ENCODE peak calls at places on chromosomes 7 and 10, in ten cellular contexts. P is CD8-positive, alpha-beta memory T cell; T is aorta; E is left lung; H is CD8-positive, alpha-beta T cell; W is stomach; L is heart left ventricle; U is NT2/D1; M is heart right ventricle; S is PC-3. A is an unnamed sample.

GRCh38 chr10:64011871-64012714 is 490.9 kb downstream of the REEP3 start:
- DNase-seq in P (no peak), T (no peak), E (no peak), H (no peak), W (no peak), L (no peak), U (no peak), M (no peak), S (no peak), A (peak; percentile 24)

GRCh38 chr7:122397381-122397780 is 92.8 kb upstream of the FEZF1 start:
- DNase-seq in P (no peak), T (no peak), E (no peak), H (no peak), W (no peak), L (no peak), U (no peak), M (no peak), S (no peak), A (no peak)

GRCh38 chr10:30591249-30591670 is 38.3 kb downstream of the LYZL2 start:
- DNase-seq in P (peak; percentile 47), T (no peak), E (no peak), H (no peak), W (no peak), L (no peak), U (peak; percentile 20), M (peak; percentile 19), S (peak; percentile 61), A (peak; percentile 73)

GRCh38 chr10:8071006-8071405 is 16.5 kb downstream of the GATA3 start:
- DNase-seq in P (no peak), T (no peak), E (no peak), H (no peak), W (no peak), L (no peak), U (no peak), M (no peak), S (no peak), A (no peak)

GRCh38 chr10:97765201-97765600 is 6.6 kb downstream of the SFRP5 start:
- DNase-seq in P (no peak), T (no peak), E (no peak), H (no peak), W (no peak), L (no peak), U (no peak), M (no peak), S (no peak), A (no peak)

GRCh38 chr7:30920584-30921539 is 9.2 kb downstream of the AQP1 start:
- DNase-seq in P (no peak), T (peak; percentile 84), E (peak; percentile 69), H (no peak), W (no peak), L (peak; percentile 83), U (no peak), M (peak; percentile 80), S (peak; percentile 47), A (no peak)

GRCh38 chr7:66267249-66267648 is 62.1 kb downstream of the TPST1 start:
- DNase-seq in P (no peak), T (no peak), E (no peak), H (no peak), W (no peak), L (no peak), U (no peak), M (peak; percentile 16), S (no peak), A (no peak)

GRCh38 chr7:4205828-4206227 is 476.3 kb upstream of the FOXK1 start:
- DNase-seq in P (no peak), T (peak; percentile 36), E (no peak), H (no peak), W (no peak), L (no peak), U (no peak), M (no peak), S (no peak), A (no peak)

GRCh38 chr10:59181668-59182067 is 5.2 kb downstream of the PHYHIPL start:
- DNase-seq in P (no peak), T (no peak), E (no peak), H (no peak), W (no peak), L (no peak), U (peak; percentile 23), M (peak; percentile 22), S (peak; percentile 80), A (peak; percentile 78)

GRCh38 chr7:23530901-23531793 is 634 bp downstream of the TRA2A start:
- DNase-seq in P (peak; percentile 56), T (peak; percentile 65), E (peak; percentile 70), H (peak; percentile 49), W (peak; percentile 48), L (peak; percentile 59), U (peak; percentile 38), M (peak; percentile 53), S (peak; percentile 40), A (peak; percentile 76)

GRCh38 chr7:19119901-19120486 is 2.6 kb upstream of the TWIST1 start:
- DNase-seq in P (no peak), T (no peak), E (no peak), H (no peak), W (no peak), L (no peak), U (no peak), M (no peak), S (no peak), A (peak; percentile 55)

GRCh38 chr7:148982596-148983219 is 45.6 kb downstream of the PDIA4 start:
- DNase-seq in P (no peak), T (no peak), E (no peak), H (no peak), W (no peak), L (no peak), U (no peak), M (no peak), S (peak; percentile 18), A (peak; percentile 72)

GRCh38 chr7:145293793-145294153 is 457.9 kb upstream of the TPK1 start:
- DNase-seq in P (no peak), T (no peak), E (no peak), H (no peak), W (no peak), L (no peak), U (no peak), M (no peak), S (no peak), A (no peak)

GRCh38 chr7:44309271-44310091 is 15.9 kb downstream of the CAMK2B start:
- DNase-seq in P (no peak), T (peak; percentile 80), E (peak; percentile 52), H (no peak), W (peak; percentile 67), L (peak; percentile 84), U (peak; percentile 50), M (no peak), S (peak; percentile 11), A (peak; percentile 84)

GRCh38 chr7:47466832-47467231 is 115.1 kb downstream of the TNS3 start:
- DNase-seq in P (no peak), T (no peak), E (no peak), H (no peak), W (no peak), L (no peak), U (no peak), M (no peak), S (no peak), A (no peak)

DNA sequence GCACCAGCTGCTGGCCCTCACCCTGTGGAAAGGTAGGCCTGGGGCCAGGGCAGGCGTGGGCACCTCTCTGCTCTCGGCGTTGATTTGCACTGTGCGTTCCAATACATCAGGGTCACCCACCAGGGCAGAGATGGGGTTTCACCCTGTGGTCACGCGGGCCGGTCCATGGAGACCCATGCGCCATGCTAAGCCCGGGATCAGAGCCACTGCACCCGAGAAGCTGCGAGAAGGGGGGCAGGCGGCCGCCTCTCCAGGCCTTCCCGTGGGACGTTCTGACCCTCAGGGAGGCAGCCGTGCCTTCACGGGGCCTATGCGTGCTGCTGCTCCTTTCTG is 11.1 kb downstream of the GET4 start:
- DNase-seq in P (no peak), T (peak; percentile 45), E (no peak), H (no peak), W (no peak), L (peak; percentile 21), U (no peak), M (no peak), S (no peak), A (no peak)
- H3K36me3 ChIP-seq in P (peaks cover 38% of the 10 kb centered on the region), T (peaks cover 2% of the 10 kb centered on the region), E (peaks cover 64% of the 10 kb centered on the region), H (peaks cover 42% of the 10 kb centered on the region), W (peaks cover 61% of the 10 kb centered on the region), L (peaks cover 55% of the 10 kb centered on the region), U (peaks cover 88% of the 10 kb centered on the region), M (peaks cover 58% of the 10 kb centered on the region), S (peaks cover 8% of the 10 kb centered on the region), A (peaks cover 6% of the 10 kb centered on the region)

GRCh38 chr7:1154172-1154739 is 5.7 kb downstream of the ZFAND2A start:
- DNase-seq in P (no peak), T (peak; percentile 24), E (no peak), H (no peak), W (no peak), L (no peak), U (no peak), M (no peak), S (no peak), A (no peak)
- H3K36me3 ChIP-seq in P (peaks cover 36% of the 10 kb centered on the region), T (peaks cover 9% of the 10 kb centered on the region), E (peaks cover 85% of the 10 kb centered on the region), H (peaks cover 34% of the 10 kb centered on the region), W (peaks cover 86% of the 10 kb centered on the region), L (peaks cover 84% of the 10 kb centered on the region), U (peaks cover 86% of the 10 kb centered on the region), M (peaks cover 87% of the 10 kb centered on the region), S (peaks cover 35% of the 10 kb centered on the region), A (no peaks in the 10 kb centered on the region)

GRCh38 chr10:102460836-102461186 is 9.5 kb upstream of the C10orf95 start:
- DNase-seq in P (no peak), T (no peak), E (no peak), H (no peak), W (no peak), L (no peak), U (no peak), M (no peak), S (no peak), A (no peak)

GRCh38 chr10:102461187-102462054 is 10.1 kb upstream of the C10orf95 start:
- DNase-seq in P (peak; percentile 89), T (peak; percentile 94), E (peak; percentile 94), H (peak; percentile 93), W (peak; percentile 98), L (peak; percentile 95), U (peak; percentile 86), M (peak; percentile 90), S (peak; percentile 92), A (peak; percentile 98)

GRCh38 chr10:102462512-102463054 is 11.2 kb upstream of the C10orf95 start:
- DNase-seq in P (no peak), T (no peak), E (no peak), H (no peak), W (no peak), L (no peak), U (no peak), M (no peak), S (no peak), A (no peak)

GRCh38 chr10:102465466-102465865 is 14.1 kb upstream of the C10orf95 start:
- DNase-seq in P (no peak), T (no peak), E (no peak), H (no peak), W (no peak), L (no peak), U (no peak), M (no peak), S (no peak), A (no peak)

GRCh38 chr10:102463983-102464382 is 12.6 kb upstream of the C10orf95 start:
- DNase-seq in P (no peak), T (no peak), E (no peak), H (no peak), W (no peak), L (no peak), U (no peak), M (no peak), S (no peak), A (no peak)
- H3K36me3 ChIP-seq in P (no peaks in the 10 kb centered on the region), T (no peaks in the 10 kb centered on the region), E (peaks cover 4% of the 10 kb centered on the region), H (no peaks in the 10 kb centered on the region), W (no peaks in the 10 kb centered on the region), L (no peaks in the 10 kb centered on the region), U (no peaks in the 10 kb centered on the region), M (no peaks in the 10 kb centered on the region), S (no peaks in the 10 kb centered on the region), A (no peaks in the 10 kb centered on the region)

GRCh38 chr10:73094249-73094850 is 2.3 kb downstream of the P4HA1 start:
- DNase-seq in P (no peak), T (no peak), E (no peak), H (no peak), W (no peak), L (no peak), U (no peak), M (no peak), S (peak; percentile 59), A (no peak)
- H3K36me3 ChIP-seq in P (no peaks in the 10 kb centered on the region), T (no peaks in the 10 kb centered on the region), E (no peaks in the 10 kb centered on the region), H (no peaks in the 10 kb centered on the region), W (peaks cover 7% of the 10 kb centered on the region), L (no peaks in the 10 kb centered on the region), U (peaks cover 5% of the 10 kb centered on the region), M (peaks cover 9% of the 10 kb centered on the region), S (peaks cover 4% of the 10 kb centered on the region), A (no peaks in the 10 kb centered on the region)

A was measured in GM23338.